ENCODE peak calls at places on chromosomes 5 and 9, in eight cellular contexts. Q, R, L, Z, H, X, N and J are unnamed samples.
A peak's percentile ranks its signal among the peaks of the same experiment; 100 is the strongest.

GRCh38 chr9:129962376-129962765 is 80.6 kb downstream of the FNBP1 start:
- DNase-seq in L (no peak), N (no peak), R (no peak), H (no peak), Z (no peak), Q (no peak), X (no peak), J (no peak)

GRCh38 chr9:27078685-27079084 is 30.3 kb upstream of the TEK start:
- DNase-seq in Z (peak; percentile 20), Q (no peak), R (no peak), N (no peak), H (no peak), X (no peak), L (no peak), J (no peak)

GRCh38 chr5:113606298-113607134 is 93.0 kb downstream of the YTHDC2 start:
- DNase-seq in N (peak; percentile 55), X (no peak), R (no peak), Z (peak; percentile 80), L (peak; percentile 25), Q (peak; percentile 56), H (peak; percentile 79), J (peak; percentile 51)

GRCh38 chr5:57539281-57539701 is 56.7 kb upstream of the ACTBL2 start:
- DNase-seq in Z (no peak), R (no peak), H (peak; percentile 57), X (no peak), Q (peak; percentile 74), L (no peak), N (peak; percentile 42), J (no peak)

GRCh38 chr9:32424616-32425015 is 40.2 kb downstream of the ACO1 start:
- DNase-seq in L (no peak), Z (no peak), H (no peak), Q (peak; percentile 17), R (no peak), N (peak; percentile 10), X (no peak), J (no peak)

GRCh38 chr5:2865856-2866546 is 114.5 kb upstream of the IRX2 start:
- DNase-seq in H (no peak), R (no peak), Z (no peak), L (no peak), X (no peak), Q (no peak), N (no peak), J (no peak)

GRCh38 chr5:100904259-100904822 is 1.3 kb upstream of the ST8SIA4 start:
- DNase-seq in H (no peak), N (peak; percentile 12), X (no peak), R (no peak), Z (no peak), Q (no peak), L (no peak), J (peak; percentile 79)

GRCh38 chr9:81690251-81690851 is 1.0 kb upstream of the TLE1 start:
- DNase-seq in N (no peak), Z (peak; percentile 62), X (no peak), R (peak; percentile 30), H (no peak), Q (peak; percentile 27), L (no peak), J (no peak)

GRCh38 chr9:35660966-35661413 is 2.9 kb downstream of the CCDC107 start:
- DNase-seq in Z (peak; percentile 56), X (no peak), Q (peak; percentile 62), L (no peak), N (peak; percentile 49), H (peak; percentile 70), R (no peak), J (no peak)

GRCh38 chr5:1021136-1021968 is 12.8 kb downstream of the NKD2 start:
- DNase-seq in N (no peak), X (peak; percentile 7), L (no peak), H (no peak), Q (no peak), Z (no peak), R (peak; percentile 8), J (no peak)

GRCh38 chr5:59433174-59433573 is 460.4 kb downstream of the PDE4D start:
- DNase-seq in N (no peak), Z (no peak), L (no peak), H (no peak), X (no peak), Q (no peak), R (no peak), J (no peak)

GRCh38 chr5:65364907-65365306 is 116.8 kb downstream of the ADAMTS6 start:
- DNase-seq in R (no peak), H (peak; percentile 19), N (no peak), Z (peak; percentile 40), L (no peak), X (no peak), Q (peak; percentile 36), J (no peak)

GRCh38 chr5:38451372-38451735 is 105.1 kb downstream of the LIFR start:
- DNase-seq in H (no peak), R (no peak), Z (no peak), Q (no peak), X (no peak), L (no peak), N (no peak), J (no peak)

GRCh38 chr5:177131711-177132503 is 1.7 kb upstream of the NSD1 start:
- DNase-seq in Z (no peak), N (no peak), R (peak; percentile 33), H (no peak), X (peak; percentile 26), Q (no peak), L (no peak), J (peak; percentile 17)

GRCh38 chr5:159448-160172 is 31.7 kb upstream of the LRRC14B start:
- DNase-seq in X (no peak), Z (peak; percentile 24), L (no peak), H (peak; percentile 64), N (peak; percentile 92), Q (peak; percentile 87), R (no peak), J (no peak)

GRCh38 chr9:121399883-121400607 is 30.0 kb upstream of the STOM start:
- DNase-seq in R (no peak), Z (peak; percentile 92), N (peak; percentile 81), L (peak; percentile 38), X (no peak), Q (peak; percentile 86), H (peak; percentile 92), J (no peak)

GRCh38 chr9:133370680-133371079 is 5.2 kb downstream of the SURF4 start:
- DNase-seq in H (no peak), Q (no peak), L (no peak), X (no peak), Z (no peak), R (no peak), N (no peak), J (peak; percentile 81)

GRCh38 chr9:131112374-131113159 is 12.8 kb upstream of the NUP214 start:
- DNase-seq in N (no peak), Q (no peak), Z (no peak), R (no peak), L (peak; percentile 20), X (no peak), H (no peak), J (no peak)

GRCh38 chr9:131107760-131108159 is 11.4 kb downstream of the AIF1L start:
- DNase-seq in H (no peak), L (peak; percentile 5), X (no peak), R (no peak), Q (no peak), Z (no peak), N (no peak), J (no peak)

GRCh38 chr9:131113655-131114563 is 11.5 kb upstream of the NUP214 start:
- DNase-seq in H (no peak), R (no peak), Z (no peak), X (no peak), L (peak; percentile 20), N (no peak), Q (no peak), J (no peak)

GRCh38 chr9:131111186-131111853 is 14.1 kb upstream of the NUP214 start:
- DNase-seq in R (no peak), N (peak; percentile 7), H (no peak), X (no peak), Q (no peak), L (peak; percentile 12), Z (no peak), J (no peak)

DNA sequence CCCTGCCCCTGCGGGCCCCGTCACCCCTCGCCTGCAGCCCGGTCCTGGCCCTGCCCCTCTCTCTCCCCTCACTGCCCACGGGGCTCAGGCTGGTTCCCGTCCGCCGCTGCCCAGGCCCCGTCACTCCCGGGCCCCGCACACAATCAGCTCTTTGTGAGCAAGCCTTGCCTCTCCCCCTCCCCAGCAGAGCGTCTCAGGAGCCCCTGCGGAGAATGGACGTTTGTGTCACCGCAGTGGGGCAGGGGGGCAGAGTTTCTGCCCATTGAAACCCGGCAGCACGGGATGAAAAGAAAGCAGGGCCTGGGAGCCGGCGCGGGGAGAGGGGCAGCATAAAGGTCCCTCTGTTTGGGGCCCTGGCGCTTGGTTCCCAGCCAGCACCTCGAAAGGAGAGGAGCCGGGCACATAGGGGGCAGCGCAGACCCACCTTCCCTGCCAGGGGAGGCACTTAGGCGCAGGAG is 13.5 kb upstream of the NUP214 start:
- DNase-seq in L (peak; percentile 5), X (no peak), Q (no peak), Z (no peak), N (no peak), H (no peak), R (no peak), J (no peak)
- TF ChIP-seq CTCF in L (no peak), X (no peak), Q (no peak), Z (no peak), N (no peak), H (no peak), R (no peak), J (no peak)

DNA sequence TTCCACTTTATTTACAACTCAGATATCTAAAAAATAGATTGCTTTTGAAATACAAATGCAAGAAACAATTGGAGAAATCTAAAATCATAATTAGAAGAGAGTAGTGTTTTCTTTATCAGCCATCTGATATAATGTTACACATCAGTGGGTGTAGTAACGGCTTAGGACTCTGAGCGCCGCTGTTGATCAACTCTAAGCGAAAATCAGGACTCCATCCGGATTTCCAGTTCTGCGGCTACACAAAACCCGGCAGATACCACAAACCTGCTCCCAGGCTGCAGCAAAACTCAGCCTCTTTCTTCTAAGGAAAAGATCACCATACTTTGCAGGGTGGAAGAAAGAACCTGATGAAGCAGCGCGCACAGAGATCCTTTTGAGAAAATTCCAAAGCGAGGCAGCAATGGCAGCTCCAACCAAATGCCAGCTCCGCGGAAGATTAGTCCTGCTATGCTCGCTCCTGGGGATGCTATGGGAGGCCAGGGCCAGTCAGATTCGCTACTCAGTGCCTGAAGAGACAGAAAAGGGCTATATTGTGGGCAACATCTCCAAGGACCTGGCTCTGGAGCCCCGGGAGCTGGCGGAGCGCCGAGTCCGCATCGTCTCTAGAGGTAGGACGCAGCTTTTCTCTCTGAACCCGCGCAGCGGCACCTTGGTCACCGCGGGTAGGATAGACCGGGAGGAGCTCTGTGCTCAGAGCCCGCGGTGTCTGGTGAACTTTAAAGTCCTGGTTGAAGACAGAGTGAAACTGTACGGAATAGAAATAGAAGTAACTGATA is at the start of gene PCDHGA9:
- DNase-seq in Z (peak; percentile 56), H (peak; percentile 43), L (no peak), X (no peak), Q (peak; percentile 40), R (no peak), N (peak; percentile 42), J (peak; percentile 42)
- TF ChIP-seq CTCF in Z (peak; percentile 38), H (peak; percentile 52), L (peak; percentile 12), X (peak; percentile 45), Q (peak; percentile 43), R (peak; percentile 46), N (peak; percentile 39), J (peak; percentile 47)

GRCh38 chr9:34454571-34455065 is 3.8 kb downstream of the FAM219A start:
- DNase-seq in H (peak; percentile 74), N (peak; percentile 29), Q (peak; percentile 67), Z (peak; percentile 46), R (peak; percentile 56), X (peak; percentile 33), L (no peak), J (peak; percentile 65)
- TF ChIP-seq CTCF in H (peak; percentile 47), N (no peak), Q (no peak), Z (peak; percentile 15), R (peak; percentile 21), X (peak; percentile 33), L (no peak), J (no peak)

GRCh38 chr5:35246411-35246810 is 16.1 kb upstream of the PRLR start:
- DNase-seq in X (no peak), H (no peak), N (no peak), L (no peak), R (no peak), Q (no peak), Z (no peak), J (no peak)
- TF ChIP-seq CTCF in X (no peak), H (peak; percentile 22), N (no peak), L (no peak), R (no peak), Q (no peak), Z (no peak), J (no peak)